ENCODE peak calls at places on chromosomes 2 and 18, in five cellular contexts. K, S, X, J and R are unnamed samples.
A peak's percentile ranks its signal among the peaks of the same experiment; 100 is the strongest.

GRCh38 chr18:383135-383534 is 115.3 kb upstream of the THOC1 start:
- DNase-seq in K (no peak), S (no peak), X (no peak), J (no peak), R (no peak)

GRCh38 chr2:97718942-97719341 is 5.6 kb downstream of the ZAP70 start:
- DNase-seq in K (no peak), S (no peak), X (no peak), J (no peak), R (no peak)

GRCh38 chr2:189165656-189166380 is 13.7 kb downstream of the COL5A2 start:
- DNase-seq in K (no peak), S (no peak), X (no peak), J (no peak), R (no peak)

GRCh38 chr2:101114268-101114783 is 36.9 kb downstream of the TBC1D8 start:
- DNase-seq in K (no peak), S (no peak), X (no peak), J (no peak), R (no peak)

GRCh38 chr2:173027181-173028128 is 48.2 kb upstream of the MAP3K20 start:
- DNase-seq in K (peak; percentile 92), S (peak; percentile 89), X (peak; percentile 59), J (peak; percentile 89), R (peak; percentile 92)

GRCh38 chr2:175011505-175011904 is 6.3 kb upstream of the CHN1 start:
- DNase-seq in K (no peak), S (no peak), X (no peak), J (no peak), R (no peak)

GRCh38 chr2:165016772-165017411 is 61.6 kb upstream of the SLC38A11 start:
- DNase-seq in K (no peak), S (peak; percentile 66), X (no peak), J (no peak), R (no peak)

GRCh38 chr2:167506395-167506794 is 618.1 kb downstream of the XIRP2 start:
- DNase-seq in K (no peak), S (no peak), X (no peak), J (no peak), R (no peak)

GRCh38 chr2:167135691-167136090 is 247.4 kb downstream of the XIRP2 start:
- DNase-seq in K (no peak), S (no peak), X (no peak), J (no peak), R (no peak)

GRCh38 chr18:26479065-26479685 is 69.2 kb downstream of the KCTD1 start:
- DNase-seq in K (no peak), S (no peak), X (no peak), J (no peak), R (no peak)

GRCh38 chr2:234426616-234427015 is 70.3 kb downstream of the ARL4C start:
- DNase-seq in K (no peak), S (peak; percentile 21), X (no peak), J (no peak), R (no peak)

GRCh38 chr2:158664987-158665386 is 130.1 kb upstream of the DAPL1 start:
- DNase-seq in K (no peak), S (no peak), X (no peak), J (no peak), R (no peak)

GRCh38 chr18:49845629-49846252 is 32.4 kb upstream of the ACAA2 start:
- DNase-seq in K (no peak), S (no peak), X (no peak), J (no peak), R (no peak)

GRCh38 chr18:66558773-66559172 is 45.1 kb downstream of the CDH19 start:
- DNase-seq in K (no peak), S (no peak), X (no peak), J (no peak), R (no peak)

GRCh38 chr2:3595985-3596384 is 1.1 kb downstream of the COLEC11 start:
- DNase-seq in K (no peak), S (no peak), X (no peak), J (no peak), R (no peak)

GRCh38 chr18:77899972-77900754 is 650.5 kb downstream of the GALR1 start:
- DNase-seq in K (no peak), S (peak; percentile 83), X (peak; percentile 23), J (no peak), R (no peak)

GRCh38 chr2:78839259-78839658 is 186.2 kb upstream of the REG3G start:
- DNase-seq in K (no peak), S (no peak), X (no peak), J (no peak), R (no peak)

GRCh38 chr2:20595439-20596192 is 55.3 kb downstream of the HS1BP3 start:
- DNase-seq in K (peak; percentile 72), S (peak; percentile 86), X (no peak), J (peak; percentile 13), R (no peak)

GRCh38 chr2:70510213-70510820 is 43.3 kb downstream of the TGFA start:
- DNase-seq in K (no peak), S (no peak), X (no peak), J (no peak), R (no peak)

GRCh38 chr2:33475381-33476099 is 909 bp upstream of the RASGRP3 start:
- DNase-seq in K (peak; percentile 86), S (peak; percentile 93), X (peak; percentile 64), J (peak; percentile 49), R (peak; percentile 87)

GRCh38 chr2:197210450-197210849 is 100.1 kb downstream of the ANKRD44 start:
- DNase-seq in K (no peak), S (no peak), X (no peak), J (no peak), R (no peak)

GRCh38 chr2:218400167-218400929 is 680 bp downstream of the CTDSP1 start:
- DNase-seq in K (peak; percentile 85), S (peak; percentile 71), X (peak; percentile 29), J (no peak), R (peak; percentile 57)

GRCh38 chr2:53863538-53864227 is 3.9 kb upstream of the GPR75 start:
- DNase-seq in K (no peak), S (no peak), X (no peak), J (no peak), R (no peak)

GRCh38 chr2:232103140-232103737 is 141.7 kb downstream of the DIS3L2 start:
- DNase-seq in K (no peak), S (no peak), X (no peak), J (no peak), R (no peak)

GRCh38 chr2:45962522-45962921 is 311.0 kb downstream of the PRKCE start:
- DNase-seq in K (no peak), S (no peak), X (no peak), J (no peak), R (peak; percentile 38)

GRCh38 chr18:3305354-3305762 is 43.4 kb downstream of the MYL12B start:
- DNase-seq in K (no peak), S (no peak), X (peak; percentile 35), J (no peak), R (no peak)

GRCh38 chr2:119784876-119785275 is 25.2 kb downstream of the PTPN4 start:
- DNase-seq in K (no peak), S (no peak), X (no peak), J (no peak), R (no peak)

GRCh38 chr18:24991220-24991575 is 360.8 kb downstream of the ZNF521 start:
- DNase-seq in K (no peak), S (no peak), X (no peak), J (no peak), R (no peak)

GRCh38 chr2:120253021-120253882 is 600 bp downstream of the RALB start:
- DNase-seq in K (peak; percentile 95), S (peak; percentile 70), X (peak; percentile 3), J (peak; percentile 70), R (peak; percentile 78)

GRCh38 chr2:161150704-161151103 is 9.5 kb upstream of the TANK start:
- DNase-seq in K (no peak), S (no peak), X (no peak), J (no peak), R (no peak)

GRCh38 chr2:161147856-161148255 is 12.4 kb upstream of the TANK start:
- DNase-seq in K (no peak), S (no peak), X (no peak), J (no peak), R (no peak)

GRCh38 chr2:161146209-161146775 is 13.9 kb upstream of the TANK start:
- DNase-seq in K (no peak), S (no peak), X (no peak), J (no peak), R (no peak)

GRCh38 chr2:161152302-161152701 is 7.9 kb upstream of the TANK start:
- DNase-seq in K (no peak), S (no peak), X (no peak), J (no peak), R (no peak)

GRCh38 chr2:161146996-161147395 is 13.2 kb upstream of the TANK start:
- DNase-seq in K (no peak), S (no peak), X (no peak), J (no peak), R (no peak)
- H3K27me3 ChIP-seq in K (no peaks in the 10 kb centered on the region), S (no peaks in the 10 kb centered on the region), X (no peaks in the 10 kb centered on the region), J (no peaks in the 10 kb centered on the region), R (no peaks in the 10 kb centered on the region)

GRCh38 chr2:239777219-239777618 is 247.9 kb downstream of the NDUFA10 start:
- DNase-seq in K (peak; percentile 55), S (no peak), X (no peak), J (no peak), R (no peak)

GRCh38 chr2:239779592-239779983 is 245.6 kb downstream of the NDUFA10 start:
- DNase-seq in K (peak; percentile 69), S (no peak), X (no peak), J (no peak), R (no peak)

GRCh38 chr2:239780236-239780997 is 244.7 kb downstream of the NDUFA10 start:
- DNase-seq in K (peak; percentile 74), S (no peak), X (no peak), J (no peak), R (no peak)

GRCh38 chr2:239778042-239778811 is 246.9 kb downstream of the NDUFA10 start:
- DNase-seq in K (peak; percentile 76), S (no peak), X (no peak), J (no peak), R (no peak)

DNA sequence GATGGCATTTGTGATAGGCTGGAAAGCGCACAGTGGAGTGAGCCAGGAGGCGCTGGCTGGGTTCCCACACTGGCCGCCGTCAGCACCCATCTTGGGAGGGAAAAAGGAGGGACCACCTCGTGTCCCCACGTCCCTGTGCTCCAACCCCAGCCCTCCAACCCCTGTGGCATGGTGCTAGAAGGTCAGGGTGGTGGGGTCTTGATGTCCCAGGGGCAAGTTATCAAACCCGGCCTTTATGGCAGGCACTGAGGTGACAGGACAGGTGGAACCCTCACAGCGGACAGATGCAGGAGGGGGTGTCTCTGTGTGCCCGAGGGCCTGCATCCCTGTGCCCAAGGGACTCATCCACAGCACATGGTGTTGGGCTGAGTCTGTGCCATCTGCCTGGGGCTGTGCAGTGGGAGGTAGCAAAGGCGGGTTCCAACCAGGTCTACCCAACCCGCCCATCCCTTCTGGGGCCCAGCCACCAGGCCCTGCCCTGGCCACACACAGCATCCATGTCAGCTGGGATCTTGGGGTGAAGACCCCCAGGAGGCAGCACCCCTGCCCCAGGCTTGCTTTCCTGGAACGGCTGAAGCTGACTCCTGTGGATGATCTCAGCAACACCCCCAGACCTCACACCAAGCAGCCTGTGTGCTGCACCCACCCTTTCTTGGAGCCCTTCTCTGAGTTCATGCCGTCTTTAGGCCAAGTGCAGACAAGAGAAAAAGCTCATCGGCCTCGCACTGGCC is 246.1 kb downstream of the NDUFA10 start:
- DNase-seq in K (peak; percentile 48), S (no peak), X (no peak), J (no peak), R (no peak)
- H3K27me3 ChIP-seq in K (peaks cover 34% of the 10 kb centered on the region), S (no peaks in the 10 kb centered on the region), X (no peaks in the 10 kb centered on the region), J (no peaks in the 10 kb centered on the region), R (no peaks in the 10 kb centered on the region)

GRCh38 chr2:222074674-222075073 is 224.1 kb downstream of the PAX3 start:
- DNase-seq in K (no peak), S (no peak), X (no peak), J (no peak), R (no peak)
- H3K27me3 ChIP-seq in K (peaks cover 6% of the 10 kb centered on the region), S (peaks cover 2% of the 10 kb centered on the region), X (no peaks in the 10 kb centered on the region), J (no peaks in the 10 kb centered on the region), R (no peaks in the 10 kb centered on the region)

GRCh38 chr2:96320326-96321229 is 4.5 kb upstream of the ITPRIPL1 start:
- DNase-seq in K (no peak), S (no peak), X (no peak), J (no peak), R (no peak)
- H3K27me3 ChIP-seq in K (peaks cover 24% of the 10 kb centered on the region), S (no peaks in the 10 kb centered on the region), X (no peaks in the 10 kb centered on the region), J (no peaks in the 10 kb centered on the region), R (peaks cover 18% of the 10 kb centered on the region)